ENCODE peak calls at places on chromosomes 13 and 19, in seven cellular contexts. F is AG09309; S is stimulated activated CD4-positive, alpha-beta T cell treated with anti-CD3 and anti-CD28 coated beads, Interleukin-1b, Interleukin-23, amount 100 ng/mL, for 1 hour; L is RPMI7951; O is AG04450; B is HS-5; V is activated naive CD4-positive, alpha-beta T cell treated with anti-CD3 and anti-CD28 coated beads, Interleukin-2, amount 50 U/mL, for 16 hours. Z is an unnamed sample.

GRCh38 chr13:33263976-33264619 is 21.5 kb downstream of the STARD13 start:
- DNase-seq in F (no peak), S (no peak), L (peak; percentile 80), O (no peak), B (no peak), V (no peak), Z (no peak)

GRCh38 chr13:110590577-110590976 is 24.8 kb upstream of the NAXD start:
- DNase-seq in F (no peak), S (no peak), L (no peak), O (no peak), B (no peak), V (no peak), Z (no peak)

GRCh38 chr13:72850959-72851677 is 69.2 kb downstream of the PIBF1 start:
- DNase-seq in F (no peak), S (no peak), L (no peak), O (no peak), B (no peak), V (no peak), Z (no peak)

GRCh38 chr13:98018293-98018692 is 64.8 kb downstream of the IPO5 start:
- DNase-seq in F (no peak), S (no peak), L (no peak), O (no peak), B (no peak), V (no peak), Z (no peak)

GRCh38 chr19:50750010-50750409 is 20.3 kb upstream of the GPR32 start:
- DNase-seq in F (no peak), S (no peak), L (no peak), O (no peak), B (no peak), V (no peak), Z (no peak)

GRCh38 chr13:98782654-98783053 is 30.2 kb upstream of the SLC15A1 start:
- DNase-seq in F (no peak), S (no peak), L (peak; percentile 9), O (no peak), B (no peak), V (no peak), Z (no peak)

GRCh38 chr19:33403973-33404304 is 30.4 kb downstream of the CEBPG start:
- DNase-seq in F (no peak), S (no peak), L (no peak), O (no peak), B (no peak), V (no peak), Z (no peak)

GRCh38 chr19:12665646-12666304 is 767 bp downstream of the MAN2B1 start:
- DNase-seq in F (no peak), S (no peak), L (no peak), O (no peak), B (no peak), V (no peak), Z (no peak)

GRCh38 chr19:53927745-53928144 is 18.7 kb downstream of the CACNG7 start:
- DNase-seq in F (peak; percentile 8), S (no peak), L (peak; percentile 70), O (peak; percentile 26), B (no peak), V (peak; percentile 27), Z (no peak)

GRCh38 chr19:19900124-19900523 is 622 bp upstream of the ZNF93 start:
- DNase-seq in F (no peak), S (no peak), L (peak; percentile 90), O (peak; percentile 61), B (peak; percentile 37), V (no peak), Z (no peak)

GRCh38 chr19:4393947-4394590 is 6.3 kb downstream of the SH3GL1 start:
- DNase-seq in F (no peak), S (no peak), L (no peak), O (no peak), B (no peak), V (no peak), Z (no peak)

GRCh38 chr19:18096258-18096657 is 1.3 kb upstream of the MAST3 start:
- DNase-seq in F (no peak), S (no peak), L (no peak), O (no peak), B (no peak), V (no peak), Z (no peak)

GRCh38 chr19:50835785-50836542 is 2.6 kb upstream of the KLK15 start:
- DNase-seq in F (no peak), S (peak; percentile 14), L (peak; percentile 59), O (peak; percentile 4), B (no peak), V (peak; percentile 76), Z (no peak)

GRCh38 chr13:89310943-89311342 is 1639.8 kb downstream of the SLITRK5 start:
- DNase-seq in F (no peak), S (no peak), L (no peak), O (no peak), B (no peak), V (no peak), Z (no peak)

GRCh38 chr13:30934381-30934780 is 1.9 kb downstream of the TEX26 start:
- DNase-seq in F (no peak), S (no peak), L (peak; percentile 9), O (no peak), B (no peak), V (no peak), Z (no peak)

GRCh38 chr19:16118489-16119033 is 6.9 kb downstream of the RAB8A start:
- DNase-seq in F (no peak), S (no peak), L (no peak), O (no peak), B (no peak), V (no peak), Z (no peak)

GRCh38 chr13:111614009-111614408 is 293.6 kb downstream of the TEX29 start:
- DNase-seq in F (no peak), S (no peak), L (no peak), O (no peak), B (no peak), V (no peak), Z (no peak)

GRCh38 chr13:37175996-37176395 is 70.5 kb upstream of the CSNK1A1L start:
- DNase-seq in F (peak; percentile 95), S (no peak), L (peak; percentile 18), O (peak; percentile 55), B (peak; percentile 13), V (no peak), Z (no peak)

GRCh38 chr19:11944656-11945055 is 19.7 kb downstream of the ZNF700 start:
- DNase-seq in F (no peak), S (no peak), L (no peak), O (no peak), B (no peak), V (no peak), Z (no peak)

GRCh38 chr19:1764293-1764683 is 11.0 kb downstream of the ONECUT3 start:
- DNase-seq in F (no peak), S (no peak), L (no peak), O (no peak), B (no peak), V (no peak), Z (no peak)

GRCh38 chr13:90447034-90447734 is 900.3 kb upstream of the MIR17HG start:
- DNase-seq in F (no peak), S (no peak), L (no peak), O (no peak), B (no peak), V (no peak), Z (no peak)

GRCh38 chr19:6425732-6426686 is 1.4 kb upstream of the KHSRP start:
- DNase-seq in F (no peak), S (no peak), L (no peak), O (no peak), B (no peak), V (no peak), Z (no peak)

GRCh38 chr13:62092949-62093348 is 677.3 kb upstream of the PCDH20 start:
- DNase-seq in F (no peak), S (no peak), L (no peak), O (no peak), B (no peak), V (no peak), Z (no peak)

GRCh38 chr19:18809149-18809978 is 18.3 kb upstream of the COMP start:
- DNase-seq in F (peak; percentile 82), S (no peak), L (peak; percentile 69), O (peak; percentile 38), B (no peak), V (no peak), Z (no peak)

GRCh38 chr13:75802161-75802560 is 166.0 kb downstream of the LMO7 start:
- DNase-seq in F (no peak), S (no peak), L (no peak), O (no peak), B (no peak), V (no peak), Z (no peak)

GRCh38 chr19:51544038-51544437 is 12.6 kb upstream of the SIGLEC6 start:
- DNase-seq in F (no peak), S (no peak), L (no peak), O (no peak), B (no peak), V (no peak), Z (no peak)

GRCh38 chr13:52344108-52344507 is 61.9 kb downstream of the THSD1 start:
- DNase-seq in F (peak; percentile 31), S (no peak), L (no peak), O (no peak), B (no peak), V (no peak), Z (no peak)

GRCh38 chr19:12952488-12953455 is 4.3 kb downstream of the GADD45GIP1 start:
- DNase-seq in F (no peak), S (no peak), L (peak; percentile 67), O (no peak), B (peak; percentile 65), V (no peak), Z (no peak)